ENCODE peak calls at places on chromosomes 7 and 10, in six cellular contexts. M is endothelial cell, Z is IMR-90, F is NCI-H187, A is non-pigmented ciliary epithelial cell, P is GM04504. W is an unnamed sample.

GRCh38 chr7:47539398-47540052 is 42.4 kb downstream of the TNS3 start:
- DNase-seq in M (no peak), Z (peak), P (no peak), A (no peak), F (no peak), W (no peak)

GRCh38 chr10:51000976-51001375 is 73.3 kb upstream of the PRKG1 start:
- DNase-seq in F (no peak), M (no peak), Z (peak), A (no peak), P (no peak), W (no peak)

GRCh38 chr10:133307776-133308430 is 769 bp downstream of the TUBGCP2 start:
- DNase-seq in F (peak), P (no peak), M (peak), A (no peak), Z (peak), W (peak)

GRCh38 chr10:60089095-60089494 is 182.7 kb upstream of the CCDC6 start:
- DNase-seq in F (no peak), A (no peak), M (no peak), Z (peak), P (no peak), W (no peak)

GRCh38 chr7:50307368-50308012 is 3.0 kb downstream of the IKZF1 start:
- DNase-seq in F (no peak), M (no peak), A (no peak), Z (no peak), P (no peak), W (no peak)

GRCh38 chr7:23544913-23545354 is 13.2 kb upstream of the TRA2A start:
- DNase-seq in Z (peak), F (no peak), A (no peak), P (peak), M (peak), W (no peak)

GRCh38 chr7:111954474-111955311 is 251.5 kb downstream of the DOCK4 start:
- DNase-seq in A (no peak), Z (no peak), F (no peak), M (no peak), P (no peak), W (no peak)

GRCh38 chr7:95470452-95470851 is 15.3 kb upstream of the ASB4 start:
- DNase-seq in A (no peak), Z (peak), F (no peak), P (no peak), M (peak), W (peak)

GRCh38 chr7:101243786-101244384 is 996 bp downstream of the FIS1 start:
- DNase-seq in Z (no peak), A (no peak), M (no peak), P (no peak), F (no peak), W (peak)

GRCh38 chr7:110677405-110677804 is 413.5 kb upstream of the LRRN3 start:
- DNase-seq in P (no peak), F (no peak), Z (peak), A (no peak), M (no peak), W (no peak)

GRCh38 chr10:60224129-60224705 is 165.5 kb downstream of the ANK3 start:
- DNase-seq in M (no peak), Z (no peak), F (no peak), A (no peak), P (no peak), W (no peak)

GRCh38 chr10:44520651-44521050 is 135.8 kb upstream of the CXCL12 start:
- DNase-seq in P (no peak), Z (peak), M (no peak), F (no peak), A (no peak), W (no peak)

GRCh38 chr10:47351899-47352815 is 4.0 kb downstream of the RBP3 start:
- DNase-seq in Z (no peak), M (no peak), A (no peak), P (no peak), F (no peak), W (no peak)

GRCh38 chr10:62614389-62615157 is 189.9 kb upstream of the ADO start:
- DNase-seq in P (no peak), Z (peak), M (no peak), A (no peak), F (no peak), W (no peak)

GRCh38 chr7:142811154-142811737 is 40.5 kb downstream of the PRSS2 start:
- DNase-seq in P (peak), A (no peak), F (no peak), M (peak), Z (peak), W (no peak)

GRCh38 chr7:159023216-159023615 is 121.5 kb downstream of the VIPR2 start:
- DNase-seq in A (no peak), F (no peak), P (no peak), M (no peak), Z (no peak), W (no peak)

GRCh38 chr10:114077347-114077746 is 33.7 kb downstream of the ADRB1 start:
- DNase-seq in P (no peak), M (no peak), Z (no peak), F (no peak), A (no peak), W (no peak)

GRCh38 chr7:149724661-149725425 is 48.5 kb downstream of the ZNF467 start:
- DNase-seq in F (no peak), Z (no peak), M (no peak), P (no peak), A (no peak), W (no peak)

GRCh38 chr7:22195402-22195801 is 161.6 kb downstream of the RAPGEF5 start:
- DNase-seq in M (no peak), Z (no peak), F (no peak), P (no peak), A (no peak), W (no peak)

GRCh38 chr10:116097239-116097751 is 175.7 kb downstream of the GFRA1 start:
- DNase-seq in P (no peak), Z (no peak), M (no peak), F (no peak), A (no peak), W (no peak)

GRCh38 chr7:75695036-75695435 is 43.7 kb downstream of the HIP1 start:
- DNase-seq in P (no peak), Z (no peak), F (no peak), M (no peak), A (no peak), W (no peak)

GRCh38 chr7:26196305-26196704 is 4.2 kb downstream of the HNRNPA2B1 start:
- DNase-seq in M (no peak), A (no peak), P (no peak), F (no peak), Z (no peak), W (no peak)

GRCh38 chr7:55568613-55569268 is 3.6 kb downstream of the VOPP1 start:
- DNase-seq in A (no peak), Z (peak), M (no peak), P (no peak), F (no peak), W (no peak)

GRCh38 chr10:24385776-24386175 is 176.8 kb downstream of the KIAA1217 start:
- DNase-seq in A (peak), Z (peak), M (peak), P (no peak), F (no peak), W (no peak)

GRCh38 chr7:2172311-2173183 is 60.2 kb downstream of the MAD1L1 start:
- DNase-seq in F (no peak), A (peak), P (peak), Z (peak), M (no peak), W (peak)

GRCh38 chr7:107179326-107180163 is 10.7 kb downstream of the HBP1 start:
- DNase-seq in P (no peak), F (no peak), Z (peak), M (no peak), A (no peak), W (peak)

GRCh38 chr10:66167816-66168215 is 758.0 kb upstream of the LRRTM3 start:
- DNase-seq in F (no peak), Z (no peak), M (no peak), A (no peak), P (no peak), W (no peak)

GRCh38 chr7:8353991-8354390 is 79.4 kb upstream of the NXPH1 start:
- DNase-seq in A (no peak), F (no peak), M (no peak), P (no peak), Z (no peak), W (no peak)

GRCh38 chr7:115868369-115868768 is 162.2 kb downstream of the TFEC start:
- DNase-seq in P (no peak), A (no peak), M (no peak), F (no peak), Z (no peak), W (no peak)

GRCh38 chr7:23628370-23628769 is 31.2 kb downstream of the CCDC126 start:
- DNase-seq in Z (no peak), M (no peak), F (no peak), A (no peak), P (no peak), W (no peak)

GRCh38 chr10:102431452-102432124 is 786 bp downstream of the CUEDC2 start:
- DNase-seq in F (no peak), M (no peak), Z (no peak), P (no peak), A (no peak), W (no peak)

GRCh38 chr10:132265878-132266496 is 41.8 kb downstream of the STK32C start:
- DNase-seq in A (no peak), Z (peak), M (no peak), P (no peak), F (no peak), W (no peak)

GRCh38 chr7:151876899-151877777 is at the start of gene PRKAG2:
- DNase-seq in A (no peak), F (peak), Z (no peak), M (peak), P (no peak), W (peak)

GRCh38 chr10:89047397-89047796 is 56.8 kb downstream of the FAS start:
- DNase-seq in M (no peak), P (no peak), A (no peak), Z (no peak), F (no peak), W (no peak)

GRCh38 chr7:81167934-81168333 is 249.1 kb upstream of the SEMA3C start:
- DNase-seq in P (no peak), M (no peak), A (no peak), Z (no peak), F (no peak), W (no peak)

GRCh38 chr10:86960003-86960862 is 1.8 kb downstream of the SNCG start:
- DNase-seq in A (no peak), Z (peak), M (peak), P (no peak), F (no peak), W (peak)

GRCh38 chr10:71266147-71266917 is 52.7 kb upstream of the SLC29A3 start:
- DNase-seq in M (no peak), P (peak), A (no peak), Z (peak), F (no peak), W (no peak)

GRCh38 chr7:144004703-144005102 is 4.6 kb downstream of the OR6B1 start:
- DNase-seq in P (no peak), F (no peak), Z (no peak), A (no peak), M (no peak), W (no peak)

W was measured in colonic mucosa.